ENCODE peak calls at places on chromosomes 7 and 10, in six cellular contexts. R is prostate gland, W is tibial artery, L is fibroblast of mammary gland, J is ovary, E is heart left ventricle. F is an unnamed sample.

GRCh38 chr7:152402384-152403250 is 33.2 kb downstream of the KMT2C start:
- DNase-seq in R (no peak), L (no peak), J (no peak), W (no peak), E (no peak), F (no peak)

GRCh38 chr7:43491984-43492383 is 90.9 kb upstream of the STK17A start:
- DNase-seq in R (no peak), W (no peak), E (no peak), L (peak; percentile 86), J (no peak), F (no peak)

GRCh38 chr10:22010973-22011408 is 7.5 kb upstream of the DNAJC1 start:
- DNase-seq in R (no peak), J (no peak), L (peak; percentile 36), W (no peak), E (no peak), F (no peak)

GRCh38 chr7:120996333-120996982 is 7.9 kb downstream of the CPED1 start:
- DNase-seq in W (peak; percentile 89), L (peak; percentile 92), R (peak; percentile 74), J (peak; percentile 78), E (no peak), F (no peak)

GRCh38 chr10:33321516-33321915 is 13.0 kb downstream of the NRP1 start:
- DNase-seq in E (no peak), R (no peak), W (no peak), J (no peak), L (no peak), F (no peak)

GRCh38 chr7:122515404-122515803 is 183.5 kb downstream of the RNF133 start:
- DNase-seq in J (no peak), W (no peak), E (no peak), R (no peak), L (no peak), F (no peak)

GRCh38 chr10:113475381-113475807 is 77.5 kb upstream of the HABP2 start:
- DNase-seq in R (peak; percentile 77), W (no peak), J (no peak), E (no peak), L (peak; percentile 42), F (no peak)

GRCh38 chr10:24035761-24036160 is 173.2 kb upstream of the KIAA1217 start:
- DNase-seq in J (no peak), R (no peak), W (no peak), E (no peak), L (no peak), F (no peak)

GRCh38 chr7:138610671-138611170 is 90.4 kb downstream of the SVOPL start:
- DNase-seq in E (no peak), R (no peak), W (no peak), L (no peak), J (peak; percentile 34), F (no peak)

GRCh38 chr7:39133088-39133487 is 155.4 kb downstream of the POU6F2 start:
- DNase-seq in J (no peak), W (no peak), E (no peak), R (no peak), L (no peak), F (no peak)

GRCh38 chr7:151110236-151110940 is 24.1 kb downstream of the AGAP3 start:
- DNase-seq in E (no peak), R (no peak), J (no peak), W (no peak), L (no peak), F (no peak)

GRCh38 chr10:1020966-1021365 is 4.7 kb downstream of the IDI2 start:
- DNase-seq in J (no peak), R (no peak), E (no peak), L (no peak), W (no peak), F (no peak)

GRCh38 chr7:128755816-128756476 is 16.8 kb downstream of the CALU start:
- DNase-seq in R (no peak), W (peak; percentile 36), E (no peak), L (peak; percentile 98), J (no peak), F (no peak)

GRCh38 chr10:63416376-63416775 is 49.4 kb downstream of the JMJD1C start:
- DNase-seq in L (peak; percentile 75), W (no peak), R (no peak), J (no peak), E (no peak), F (no peak)

GRCh38 chr7:132930881-132931280 is 151.0 kb downstream of the CHCHD3 start:
- DNase-seq in E (no peak), L (peak; percentile 20), W (no peak), J (no peak), R (no peak), F (no peak)

GRCh38 chr7:125516194-125516593 is 586.6 kb upstream of the POT1 start:
- DNase-seq in R (no peak), W (no peak), J (no peak), E (no peak), L (no peak), F (no peak)

GRCh38 chr10:4353964-4354363 is 472.0 kb upstream of the AKR1E2 start:
- DNase-seq in W (no peak), E (no peak), R (no peak), J (no peak), L (peak; percentile 80), F (no peak)

GRCh38 chr7:74254858-74255379 is 720 bp upstream of the RFC2 start:
- DNase-seq in E (no peak), L (no peak), R (no peak), J (no peak), W (no peak), F (no peak)

GRCh38 chr7:74218343-74218698 is 8.5 kb downstream of the LAT2 start:
- DNase-seq in E (no peak), R (no peak), J (no peak), W (no peak), L (no peak), F (no peak)

GRCh38 chr7:157494506-157495176 is 157.8 kb downstream of the DNAJB6 start:
- DNase-seq in E (no peak), L (no peak), R (no peak), J (no peak), W (no peak), F (no peak)

GRCh38 chr7:44735403-44736165 is 13.1 kb upstream of the ZMIZ2 start:
- DNase-seq in L (peak; percentile 99), R (no peak), W (no peak), E (no peak), J (no peak), F (no peak)

GRCh38 chr7:134024729-134025128 is 102.4 kb upstream of the LRGUK start:
- DNase-seq in R (peak; percentile 36), J (no peak), L (no peak), E (no peak), W (no peak), F (no peak)

GRCh38 chr10:37865957-37866671 is 8.7 kb upstream of the ZNF248 start:
- DNase-seq in W (no peak), R (no peak), J (no peak), E (no peak), L (no peak), F (no peak)

GRCh38 chr10:123377883-123378282 is 223.7 kb downstream of the BUB3 start:
- DNase-seq in R (no peak), J (no peak), L (peak; percentile 1), E (no peak), W (no peak), F (no peak)

GRCh38 chr10:13593560-13593959 is 6.8 kb downstream of the PRPF18 start:
- DNase-seq in E (no peak), J (no peak), R (no peak), W (no peak), L (peak; percentile 71), F (no peak)

GRCh38 chr10:49750546-49750945 is 11.6 kb downstream of the OGDHL start:
- DNase-seq in W (no peak), E (no peak), J (no peak), L (no peak), R (peak; percentile 0), F (peak; percentile 20)

DNA sequence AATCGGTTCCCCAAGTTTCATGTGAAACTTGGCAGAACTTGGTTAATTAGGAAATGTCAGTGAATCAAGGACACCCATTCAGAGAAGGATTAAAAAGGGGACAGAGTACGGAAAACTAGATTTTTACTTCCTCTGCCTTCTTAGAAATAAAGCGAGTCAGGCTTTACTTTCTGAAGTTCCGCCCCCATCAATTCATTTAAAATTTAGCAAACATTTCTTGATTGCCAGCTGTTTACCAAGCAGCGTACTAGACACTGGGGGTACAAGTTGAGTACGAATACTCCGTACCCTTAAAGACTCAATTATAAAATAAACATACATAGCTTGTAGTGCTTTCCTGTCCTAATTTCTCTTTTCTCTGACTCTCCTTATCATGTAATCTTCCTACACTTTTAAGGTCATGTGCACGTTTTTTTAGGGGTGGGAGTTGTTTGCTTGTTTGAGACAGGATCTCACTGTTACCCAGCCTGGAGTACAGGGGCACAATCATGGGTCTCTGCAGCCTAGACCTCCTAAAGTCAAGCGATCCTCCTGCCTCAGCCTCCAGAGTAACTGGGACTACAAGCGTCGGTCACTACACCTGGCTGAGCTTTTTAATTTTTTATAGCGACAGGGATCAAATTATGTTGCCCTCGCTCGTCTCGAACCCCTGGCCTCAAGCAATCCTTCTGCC is 704 bp upstream of the ABI1 start:
- DNase-seq in L (no peak), E (no peak), W (no peak), R (no peak), J (no peak), F (no peak)
- TF ChIP-seq CTCF in L (no peak), E (peak; percentile 73), W (peak; percentile 43), R (peak; percentile 54), J (peak; percentile 22), F (no peak)

GRCh38 chr10:55989188-55989587 is 371.9 kb downstream of the ZWINT start:
- DNase-seq in W (no peak), E (no peak), R (no peak), L (no peak), J (no peak), F (no peak)
- TF ChIP-seq CTCF in W (no peak), E (no peak), R (no peak), L (no peak), J (no peak), F (no peak)

DNA sequence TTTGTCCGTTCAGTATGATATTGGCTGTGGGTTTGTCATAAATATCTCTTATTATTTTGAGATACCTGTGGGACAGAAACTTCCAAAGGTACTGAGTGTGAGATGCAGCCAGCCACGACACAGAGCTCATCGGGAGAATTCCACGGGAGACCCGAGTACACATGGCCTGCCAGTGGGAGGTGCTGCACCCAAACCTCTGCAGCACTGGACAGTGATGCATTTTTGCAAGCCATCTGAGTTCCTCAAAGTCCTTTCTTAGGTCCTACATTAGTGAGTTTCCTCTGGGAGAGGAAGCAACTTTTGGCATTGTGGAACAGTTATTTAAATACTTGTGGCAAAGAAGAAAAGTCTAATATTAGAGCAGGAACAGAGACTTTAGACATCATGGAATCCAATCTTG is 77.5 kb downstream of the ARID5B start:
- DNase-seq in E (no peak), J (no peak), W (no peak), R (no peak), L (no peak), F (no peak)
- TF ChIP-seq CTCF in E (peak; percentile 27), J (no peak), W (peak; percentile 24), R (no peak), L (no peak), F (peak; percentile 32)

GRCh38 chr10:110672580-110672919 is 28.4 kb downstream of the RBM20 start:
- DNase-seq in R (no peak), E (no peak), L (no peak), W (peak; percentile 22), J (no peak), F (no peak)

GRCh38 chr10:110668443-110668842 is 24.3 kb downstream of the RBM20 start:
- DNase-seq in E (no peak), R (no peak), L (no peak), J (no peak), W (no peak), F (no peak)

GRCh38 chr10:110670335-110670734 is 26.2 kb downstream of the RBM20 start:
- DNase-seq in W (no peak), J (no peak), L (no peak), E (no peak), R (no peak), F (no peak)

GRCh38 chr10:110676016-110676415 is 31.9 kb downstream of the RBM20 start:
- DNase-seq in J (no peak), L (no peak), E (no peak), W (no peak), R (no peak), F (no peak)

GRCh38 chr10:110671788-110672579 is 27.8 kb downstream of the RBM20 start:
- DNase-seq in E (peak; percentile 86), W (peak; percentile 66), R (peak; percentile 26), L (peak; percentile 59), J (peak; percentile 31), F (peak; percentile 91)
- TF ChIP-seq CTCF in E (peak; percentile 89), W (peak; percentile 92), R (peak; percentile 77), L (peak; percentile 91), J (peak; percentile 48), F (peak; percentile 93)

F was measured in GM13976.